ENCODE peak calls at places on chromosomes 6 and 20, in seven cellular contexts. I, U, A, R, K, B and W are unnamed samples.

GRCh38 chr20:59864726-59865125 is 68.7 kb downstream of the SYCP2 start:
- DNase-seq in I (no peak), U (no peak), A (no peak), R (no peak), K (no peak), B (no peak), W (no peak)

GRCh38 chr6:72524011-72524645 is 97.7 kb upstream of the KCNQ5 start:
- DNase-seq in I (no peak), U (no peak), A (no peak), R (no peak), K (no peak), B (no peak), W (no peak)

GRCh38 chr20:45545754-45546453 is 1.3 kb downstream of the EPPIN start:
- DNase-seq in I (peak), U (no peak), A (no peak), R (no peak), K (peak), B (no peak), W (peak)

GRCh38 chr6:148967546-148967945 is 220.7 kb downstream of the UST start:
- DNase-seq in I (peak), U (no peak), A (no peak), R (no peak), K (no peak), B (no peak), W (no peak)

GRCh38 chr6:164048840-164049239 is 634.3 kb downstream of the QKI start:
- DNase-seq in I (no peak), U (no peak), A (no peak), R (no peak), K (no peak), B (no peak), W (no peak)

GRCh38 chr6:157898169-157898568 is 75.1 kb downstream of the SNX9 start:
- DNase-seq in I (no peak), U (no peak), A (no peak), R (no peak), K (no peak), B (no peak), W (no peak)

GRCh38 chr6:83055366-83055964 is 10.2 kb downstream of the UBE3D start:
- DNase-seq in I (peak), U (no peak), A (no peak), R (no peak), K (peak), B (no peak), W (no peak)

GRCh38 chr6:14053776-14054175 is 63.8 kb upstream of the CD83 start:
- DNase-seq in I (no peak), U (no peak), A (no peak), R (no peak), K (no peak), B (no peak), W (no peak)

GRCh38 chr6:112008482-112008881 is 45.4 kb upstream of the CCN6 start:
- DNase-seq in I (no peak), U (no peak), A (no peak), R (no peak), K (no peak), B (no peak), W (no peak)

GRCh38 chr6:24798740-24799540 is at the start of gene ARMH2:
- DNase-seq in I (no peak), U (no peak), A (no peak), R (no peak), K (no peak), B (no peak), W (no peak)

GRCh38 chr6:44086931-44087574 is 40.2 kb downstream of the MRPL14 start:
- DNase-seq in I (no peak), U (peak), A (no peak), R (no peak), K (no peak), B (no peak), W (no peak)

GRCh38 chr20:43404880-43405279 is 52.8 kb upstream of the SRSF6 start:
- DNase-seq in I (no peak), U (no peak), A (no peak), R (no peak), K (peak), B (peak), W (no peak)

GRCh38 chr6:104527311-104527710 is 332.4 kb downstream of the HACE1 start:
- DNase-seq in I (no peak), U (no peak), A (no peak), R (no peak), K (no peak), B (no peak), W (no peak)

GRCh38 chr6:16432075-16433032 is 194.0 kb downstream of the GMPR start:
- DNase-seq in I (no peak), U (no peak), A (peak), R (no peak), K (no peak), B (no peak), W (no peak)

GRCh38 chr6:89948876-89949275 is 54.6 kb downstream of the GJA10 start:
- DNase-seq in I (no peak), U (no peak), A (no peak), R (no peak), K (no peak), B (no peak), W (no peak)

GRCh38 chr20:19628570-19629134 is 129.4 kb upstream of the RIN2 start:
- DNase-seq in I (peak), U (no peak), A (peak), R (no peak), K (peak), B (peak), W (peak)

GRCh38 chr20:34421766-34422466 is 58.8 kb downstream of the ITCH start:
- DNase-seq in I (no peak), U (no peak), A (no peak), R (no peak), K (no peak), B (no peak), W (no peak)

GRCh38 chr6:37814374-37814773 is 5.2 kb upstream of the ZFAND3 start:
- DNase-seq in I (no peak), U (no peak), A (no peak), R (no peak), K (no peak), B (no peak), W (no peak)

GRCh38 chr6:45187841-45188240 is 140.3 kb upstream of the RUNX2 start:
- DNase-seq in I (no peak), U (no peak), A (no peak), R (no peak), K (no peak), B (no peak), W (peak)

GRCh38 chr6:16267428-16268263 is 29.3 kb downstream of the GMPR start:
- DNase-seq in I (no peak), U (no peak), A (no peak), R (no peak), K (no peak), B (no peak), W (no peak)

GRCh38 chr20:59425572-59425971 is 125.2 kb downstream of the EDN3 start:
- DNase-seq in I (no peak), U (no peak), A (no peak), R (no peak), K (no peak), B (no peak), W (no peak)

GRCh38 chr6:126182650-126183311 is 157.1 kb upstream of the CENPW start:
- DNase-seq in I (no peak), U (no peak), A (no peak), R (no peak), K (no peak), B (no peak), W (no peak)

GRCh38 chr6:34527751-34528670 is 28.1 kb downstream of the SPDEF start:
- DNase-seq in I (no peak), U (no peak), A (no peak), R (no peak), K (no peak), B (no peak), W (no peak)

GRCh38 chr6:20564269-20564668 is 30.0 kb downstream of the CDKAL1 start:
- DNase-seq in I (no peak), U (no peak), A (peak), R (no peak), K (no peak), B (no peak), W (no peak)